ENCODE peak calls at places on chromosomes 7 and 10, in five cellular contexts. F is lower lobe of right lung; D is stimulated activated CD8-positive, alpha-beta memory T cell treated with anti-CD3 and anti-CD28 coated beads, Interleukin-15, amount 100 ng/mL, for 48 hours; Y is ureter; R is DMS79. Z is an unnamed sample.

GRCh38 chr7:157487046-157487770 is 150.4 kb downstream of the DNAJB6 start:
- DNase-seq in R (no peak), D (no peak), Y (peak; percentile 30), F (no peak), Z (peak; percentile 64)

GRCh38 chr7:92043637-92044036 is 90.6 kb downstream of the CYP51A1 start:
- DNase-seq in D (no peak), R (no peak), F (no peak), Y (no peak), Z (no peak)

GRCh38 chr10:23065549-23065948 is 29.8 kb upstream of the MSRB2 start:
- DNase-seq in F (peak; percentile 69), R (peak; percentile 14), Y (peak; percentile 88), D (no peak), Z (no peak)

GRCh38 chr7:22193361-22194016 is 163.5 kb downstream of the RAPGEF5 start:
- DNase-seq in Y (peak; percentile 52), R (peak; percentile 29), D (no peak), F (no peak), Z (no peak)

GRCh38 chr7:43784030-43785001 is 25.8 kb downstream of the BLVRA start:
- DNase-seq in R (no peak), Y (no peak), D (peak; percentile 36), F (peak; percentile 73), Z (no peak)

GRCh38 chr7:98618786-98619185 is 1.7 kb downstream of the NPTX2 start:
- DNase-seq in D (no peak), Y (no peak), R (no peak), F (no peak), Z (no peak)

GRCh38 chr10:71214641-71215160 is 2.3 kb downstream of the UNC5B start:
- DNase-seq in Y (peak; percentile 43), R (no peak), D (no peak), F (no peak), Z (peak; percentile 52)

GRCh38 chr7:31175672-31176071 is 123.6 kb downstream of the ADCYAP1R1 start:
- DNase-seq in D (no peak), Y (no peak), F (no peak), R (no peak), Z (no peak)

GRCh38 chr10:111142082-111142481 is 65.3 kb downstream of the ADRA2A start:
- DNase-seq in D (no peak), F (no peak), R (no peak), Y (no peak), Z (no peak)

GRCh38 chr7:133290676-133291332 is 37.9 kb downstream of the EXOC4 start:
- DNase-seq in R (no peak), Y (no peak), D (no peak), F (no peak), Z (no peak)

GRCh38 chr7:71511361-71511807 is 379.4 kb downstream of the GALNT17 start:
- DNase-seq in D (no peak), Y (no peak), F (no peak), R (no peak), Z (no peak)

GRCh38 chr10:132245056-132245455 is 58.3 kb downstream of the DPYSL4 start:
- DNase-seq in Y (no peak), D (no peak), R (no peak), F (no peak), Z (no peak)

GRCh38 chr10:88819290-88819689 is 16.8 kb downstream of the LIPM start:
- DNase-seq in D (no peak), F (no peak), Y (no peak), R (no peak), Z (no peak)

GRCh38 chr10:119667562-119668328 is 16.6 kb downstream of the BAG3 start:
- DNase-seq in F (no peak), D (no peak), Y (peak; percentile 73), R (no peak), Z (no peak)

Z was measured in spleen.